ENCODE peak calls at places on chromosomes 5 and 9, in five cellular contexts. Q is lower lobe of right lung; E is NCI-H1092 treated with DMSO at 0.1 percent for 48 hours; F is stimulated activated CD4-positive, alpha-beta T cell treated with anti-CD3 and anti-CD28 coated beads, TNF-alpha, amount 100 ng/mL, for 4 hours; Y is GDM1. A is an unnamed sample.

GRCh38 chr9:70421272-70422180 is 7.1 kb upstream of the KLF9 start:
- DNase-seq in Q (no peak), E (peak; percentile 64), F (no peak), Y (peak; percentile 14), A (peak; percentile 45)

GRCh38 chr9:503331-503730 is 288.7 kb downstream of the DOCK8 start:
- DNase-seq in Q (no peak), E (no peak), F (no peak), Y (no peak), A (no peak)

GRCh38 chr5:178496661-178497060 is 93.5 kb downstream of the COL23A1 start:
- DNase-seq in Q (no peak), E (no peak), F (no peak), Y (no peak), A (no peak)

GRCh38 chr5:151223447-151224264 is at the start of gene CCDC69:
- DNase-seq in Q (peak; percentile 89), E (peak; percentile 40), F (peak; percentile 45), Y (peak; percentile 58), A (no peak)

GRCh38 chr9:38112010-38112409 is 43.0 kb upstream of the SHB start:
- DNase-seq in Q (no peak), E (no peak), F (no peak), Y (no peak), A (no peak)

GRCh38 chr5:170745481-170746061 is 38.0 kb upstream of the GABRP start:
- DNase-seq in Q (peak; percentile 55), E (no peak), F (no peak), Y (no peak), A (no peak)

GRCh38 chr9:13110766-13111400 is 168.6 kb downstream of the MPDZ start:
- DNase-seq in Q (no peak), E (peak; percentile 38), F (no peak), Y (no peak), A (no peak)

GRCh38 chr5:140432916-140433315 is 31.3 kb downstream of the ANKHD1 start:
- DNase-seq in Q (no peak), E (no peak), F (no peak), Y (no peak), A (no peak)

GRCh38 chr5:19608434-19608833 is 379.6 kb downstream of the CDH18 start:
- DNase-seq in Q (no peak), E (peak; percentile 55), F (no peak), Y (no peak), A (no peak)

GRCh38 chr5:32168460-32169033 is 5.6 kb downstream of the GOLPH3 start:
- DNase-seq in Q (no peak), E (no peak), F (no peak), Y (no peak), A (no peak)

GRCh38 chr9:126558051-126558665 is 55.6 kb upstream of the LMX1B start:
- DNase-seq in Q (peak; percentile 70), E (peak; percentile 54), F (peak; percentile 30), Y (no peak), A (peak; percentile 55)

GRCh38 chr9:137160716-137161557 is 8.9 kb downstream of the LRRC26 start:
- DNase-seq in Q (no peak), E (no peak), F (no peak), Y (no peak), A (no peak)

GRCh38 chr9:108568093-108568492 is 287.7 kb downstream of the ACTL7B start:
- DNase-seq in Q (no peak), E (peak; percentile 6), F (no peak), Y (no peak), A (no peak)

GRCh38 chr5:61274561-61274960 is 57.5 kb upstream of the ZSWIM6 start:
- DNase-seq in Q (no peak), E (no peak), F (no peak), Y (no peak), A (no peak)

GRCh38 chr9:69027355-69028097 is 8.0 kb upstream of the FXN start:
- DNase-seq in Q (no peak), E (peak; percentile 46), F (no peak), Y (peak; percentile 53), A (peak; percentile 11)

GRCh38 chr5:96332535-96333396 is 100.3 kb downstream of the PCSK1 start:
- DNase-seq in Q (no peak), E (no peak), F (no peak), Y (no peak), A (no peak)

GRCh38 chr5:179111267-179112207 is 51.4 kb downstream of the ZNF354C start:
- DNase-seq in Q (no peak), E (no peak), F (no peak), Y (no peak), A (no peak)

GRCh38 chr5:56699588-56699987 is 115.8 kb upstream of the MAP3K1 start:
- DNase-seq in Q (no peak), E (peak; percentile 50), F (no peak), Y (no peak), A (no peak)

GRCh38 chr5:84693256-84693655 is 308.6 kb upstream of the EDIL3 start:
- DNase-seq in Q (no peak), E (no peak), F (no peak), Y (no peak), A (no peak)

GRCh38 chr9:94911211-94911610 is 184.7 kb downstream of the AOPEP start:
- DNase-seq in Q (no peak), E (no peak), F (no peak), Y (no peak), A (no peak)

GRCh38 chr9:110744753-110745522 is 76.3 kb downstream of the MUSK start:
- DNase-seq in Q (no peak), E (no peak), F (no peak), Y (no peak), A (no peak)

GRCh38 chr5:50663636-50664035 is 2.8 kb upstream of the PARP8 start:
- DNase-seq in Q (peak; percentile 57), E (no peak), F (no peak), Y (peak; percentile 23), A (no peak)

GRCh38 chr5:76274566-76274965 is 128.5 kb upstream of the IQGAP2 start:
- DNase-seq in Q (no peak), E (no peak), F (no peak), Y (no peak), A (no peak)

GRCh38 chr5:136731241-136731885 is 366.0 kb upstream of the TRPC7 start:
- DNase-seq in Q (no peak), E (no peak), F (no peak), Y (no peak), A (no peak)

GRCh38 chr9:70257512-70257911 is 1.3 kb upstream of the SMC5 start:
- DNase-seq in Q (no peak), E (peak; percentile 21), F (no peak), Y (no peak), A (no peak)

GRCh38 chr5:128536229-128536860 is 1.7 kb downstream of the FBN2 start:
- DNase-seq in Q (no peak), E (no peak), F (no peak), Y (no peak), A (no peak)

GRCh38 chr9:18109670-18110069 is 364.3 kb upstream of the ADAMTSL1 start:
- DNase-seq in Q (no peak), E (no peak), F (no peak), Y (no peak), A (no peak)

GRCh38 chr5:2738156-2738699 is 13.2 kb downstream of the IRX2 start:
- DNase-seq in Q (peak; percentile 61), E (no peak), F (no peak), Y (no peak), A (no peak)

GRCh38 chr5:74643160-74643562 is 2.6 kb upstream of the ENC1 start:
- DNase-seq in Q (no peak), E (no peak), F (no peak), Y (no peak), A (no peak)